ENCODE peak calls at places on chromosomes 1 and 21, in seven cellular contexts. P is fibroblast of lung, U is uterus, T is heart left ventricle, E is hepatocyte, I is spleen, F is body of pancreas. J is an unnamed sample.

GRCh38 chr21:44650973-44651675 is 3.3 kb downstream of the KRTAP12-4 start:
- DNase-seq in P (no peak), U (no peak), T (no peak), E (no peak), I (no peak), F (no peak), J (no peak)

GRCh38 chr1:212430955-212431394 is 1.7 kb upstream of the NENF start:
- DNase-seq in P (no peak), U (no peak), T (no peak), E (peak; percentile 49), I (no peak), F (no peak), J (no peak)

GRCh38 chr1:228150458-228151169 is 884 bp downstream of the GJC2 start:
- DNase-seq in P (peak; percentile 82), U (peak; percentile 92), T (peak; percentile 68), E (peak; percentile 63), I (no peak), F (peak; percentile 40), J (peak; percentile 68)

GRCh38 chr1:204920511-204920910 is 49.8 kb downstream of the NFASC start:
- DNase-seq in P (peak; percentile 10), U (no peak), T (no peak), E (no peak), I (no peak), F (no peak), J (no peak)

GRCh38 chr1:184270556-184270955 is 116.3 kb upstream of the C1orf21 start:
- DNase-seq in P (peak; percentile 52), U (no peak), T (no peak), E (no peak), I (no peak), F (no peak), J (no peak)

GRCh38 chr1:54800899-54801759 is at the start of gene TTC22:
- DNase-seq in P (no peak), U (no peak), T (no peak), E (peak; percentile 83), I (peak; percentile 94), F (peak; percentile 80), J (no peak)

GRCh38 chr21:42113926-42114409 is 42.9 kb downstream of the UMODL1 start:
- DNase-seq in P (no peak), U (no peak), T (peak; percentile 54), E (no peak), I (peak; percentile 60), F (peak; percentile 36), J (no peak)

GRCh38 chr21:46097826-46098286 is at the start of gene COL6A2:
- DNase-seq in P (peak; percentile 59), U (peak; percentile 77), T (peak; percentile 86), E (peak; percentile 90), I (peak; percentile 83), F (peak; percentile 31), J (peak; percentile 75)

GRCh38 chr1:10714337-10715114 is 81.9 kb downstream of the CASZ1 start:
- DNase-seq in P (peak; percentile 42), U (no peak), T (no peak), E (no peak), I (no peak), F (peak; percentile 83), J (peak; percentile 68)

GRCh38 chr1:39395357-39395831 is 96.0 kb upstream of the BMP8A start:
- DNase-seq in P (peak; percentile 96), U (no peak), T (no peak), E (peak; percentile 27), I (no peak), F (peak; percentile 62), J (no peak)

GRCh38 chr1:26500488-26501175 is 28.4 kb downstream of the HMGN2 start:
- DNase-seq in P (peak; percentile 64), U (peak; percentile 83), T (peak; percentile 96), E (peak; percentile 93), I (peak; percentile 98), F (peak; percentile 87), J (peak; percentile 92)

GRCh38 chr21:15729674-15730483 is at the start of gene USP25:
- DNase-seq in P (peak; percentile 67), U (peak; percentile 87), T (peak; percentile 97), E (peak; percentile 93), I (peak; percentile 98), F (peak; percentile 93), J (peak; percentile 94)

GRCh38 chr1:201662646-201663045 is 123.7 kb downstream of the NAV1 start:
- DNase-seq in P (no peak), U (no peak), T (no peak), E (no peak), I (no peak), F (no peak), J (no peak)

GRCh38 chr21:32482565-32483292 is 70.2 kb downstream of the EVA1C start:
- DNase-seq in P (no peak), U (no peak), T (no peak), E (no peak), I (no peak), F (no peak), J (no peak)

GRCh38 chr1:210898473-210898872 is 235.5 kb downstream of the KCNH1 start:
- DNase-seq in P (no peak), U (no peak), T (no peak), E (no peak), I (no peak), F (no peak), J (no peak)

GRCh38 chr1:109395602-109396512 is 1.9 kb downstream of the SORT1 start:
- DNase-seq in P (peak; percentile 79), U (no peak), T (no peak), E (no peak), I (no peak), F (no peak), J (no peak)

GRCh38 chr1:58500036-58500435 is 46.5 kb downstream of the OMA1 start:
- DNase-seq in P (no peak), U (no peak), T (no peak), E (no peak), I (no peak), F (no peak), J (no peak)

GRCh38 chr1:64006276-64007051 is 197.0 kb upstream of the UBE2U start:
- DNase-seq in P (peak; percentile 82), U (no peak), T (no peak), E (peak; percentile 22), I (no peak), F (peak; percentile 92), J (no peak)

GRCh38 chr1:159783724-159784123 is 3.0 kb downstream of the DUSP23 start:
- DNase-seq in P (no peak), U (no peak), T (no peak), E (no peak), I (no peak), F (no peak), J (no peak)

GRCh38 chr1:8409107-8409506 is 91.2 kb downstream of the SLC45A1 start:
- DNase-seq in P (peak; percentile 69), U (no peak), T (no peak), E (peak; percentile 81), I (no peak), F (peak; percentile 42), J (no peak)

GRCh38 chr1:8409666-8410065 is 91.8 kb downstream of the SLC45A1 start:
- DNase-seq in P (no peak), U (no peak), T (no peak), E (no peak), I (no peak), F (no peak), J (no peak)

GRCh38 chr1:8410791-8411190 is 92.9 kb downstream of the SLC45A1 start:
- DNase-seq in P (no peak), U (no peak), T (no peak), E (no peak), I (no peak), F (no peak), J (no peak)

GRCh38 chr1:8411803-8412182 is 93.9 kb downstream of the SLC45A1 start:
- DNase-seq in P (no peak), U (no peak), T (no peak), E (no peak), I (no peak), F (no peak), J (no peak)

DNA sequence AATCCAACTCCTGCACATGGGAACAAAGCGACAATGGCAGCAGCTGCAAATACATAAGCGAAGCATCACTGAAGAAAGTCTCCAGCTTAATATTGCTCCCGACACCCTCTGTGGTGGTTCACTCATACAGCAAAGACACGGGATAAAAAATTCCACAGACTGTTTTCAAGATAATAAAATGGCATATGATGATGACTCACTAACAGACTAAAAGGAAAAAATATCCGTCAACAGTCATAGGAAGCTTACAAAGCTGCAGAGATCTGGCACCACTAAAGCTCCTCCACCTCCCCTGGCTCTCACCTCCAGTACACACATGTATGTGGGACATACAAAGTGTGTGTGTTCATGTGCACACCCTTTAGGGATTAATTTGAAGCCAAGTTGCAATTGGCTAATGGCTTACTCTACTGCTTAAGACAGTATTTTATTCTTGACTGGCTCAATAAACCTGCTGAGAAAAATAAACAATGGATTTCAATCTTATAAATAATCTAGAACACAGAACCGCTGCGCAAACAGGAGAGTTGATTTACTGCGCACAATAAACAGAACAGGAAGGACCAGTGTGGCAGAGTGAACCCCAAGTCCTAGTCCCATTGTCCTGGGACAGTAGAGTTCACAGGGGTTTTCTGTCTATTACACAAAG is 94.4 kb downstream of the SLC45A1 start:
- DNase-seq in P (peak; percentile 93), U (peak; percentile 82), T (no peak), E (peak; percentile 68), I (no peak), F (no peak), J (no peak)
- H3K4me1 ChIP-seq in P (peaks cover 49% of the 10 kb centered on the region), U (peaks cover 29% of the 10 kb centered on the region), T (peaks cover 93% of the 10 kb centered on the region), E (peaks cover 70% of the 10 kb centered on the region), I (peaks cover 60% of the 10 kb centered on the region), F (peaks cover 97% of the 10 kb centered on the region), J (peaks cover 100% of the 10 kb centered on the region)

GRCh38 chr1:18946550-18947381 is 9.7 kb downstream of the IFFO2 start:
- DNase-seq in P (no peak), U (no peak), T (no peak), E (no peak), I (no peak), F (no peak), J (no peak)
- H3K4me1 ChIP-seq in P (peaks cover 56% of the 10 kb centered on the region), U (peaks cover 9% of the 10 kb centered on the region), T (peaks cover 87% of the 10 kb centered on the region), E (peaks cover 58% of the 10 kb centered on the region), I (peaks cover 83% of the 10 kb centered on the region), F (peaks cover 90% of the 10 kb centered on the region), J (peaks cover 84% of the 10 kb centered on the region)

GRCh38 chr1:233664804-233665574 is 51.1 kb downstream of the KCNK1 start:
- DNase-seq in P (no peak), U (no peak), T (no peak), E (no peak), I (no peak), F (no peak), J (no peak)
- H3K4me1 ChIP-seq in P (no peaks in the 10 kb centered on the region), U (no peaks in the 10 kb centered on the region), T (peaks cover 5% of the 10 kb centered on the region), E (no peaks in the 10 kb centered on the region), I (no peaks in the 10 kb centered on the region), F (no peaks in the 10 kb centered on the region), J (peaks cover 35% of the 10 kb centered on the region)

GRCh38 chr1:36128126-36128904 is 3.3 kb upstream of the COL8A2 start:
- DNase-seq in P (peak; percentile 90), U (no peak), T (no peak), E (no peak), I (no peak), F (no peak), J (no peak)

GRCh38 chr1:36124404-36125128 is 456 bp downstream of the COL8A2 start:
- DNase-seq in P (no peak), U (no peak), T (no peak), E (no peak), I (no peak), F (no peak), J (no peak)

GRCh38 chr1:36126797-36127500 is 1.9 kb upstream of the COL8A2 start:
- DNase-seq in P (no peak), U (no peak), T (no peak), E (no peak), I (no peak), F (no peak), J (no peak)

GRCh38 chr1:36125129-36125991 is at the start of gene COL8A2:
- DNase-seq in P (no peak), U (peak; percentile 41), T (no peak), E (peak; percentile 68), I (no peak), F (no peak), J (peak; percentile 46)

GRCh38 chr1:36126005-36126716 is 1.1 kb upstream of the COL8A2 start:
- DNase-seq in P (no peak), U (no peak), T (no peak), E (no peak), I (no peak), F (no peak), J (no peak)
- H3K4me1 ChIP-seq in P (no peaks in the 10 kb centered on the region), U (no peaks in the 10 kb centered on the region), T (peaks cover 7% of the 10 kb centered on the region), E (peaks cover 22% of the 10 kb centered on the region), I (peaks cover 8% of the 10 kb centered on the region), F (peaks cover 5% of the 10 kb centered on the region), J (peaks cover 14% of the 10 kb centered on the region)